ENCODE peak calls at places on chromosomes 2 and 18, in eight cellular contexts. M is astrocyte, I is tibial artery, C is K562, F is pancreas, O is upper lobe of right lung, L is prostate gland, D is GM23248. Q is an unnamed sample.

GRCh38 chr2:64943387-64944150 is 45.6 kb upstream of the SLC1A4 start:
- DNase-seq in M (peak; percentile 50), I (peak; percentile 91), C (no peak), F (peak; percentile 45), O (peak; percentile 64), L (peak; percentile 94), D (peak; percentile 91), Q (no peak)

GRCh38 chr2:71804251-71804650 is 343.4 kb downstream of the CYP26B1 start:
- DNase-seq in M (no peak), I (peak; percentile 33), C (no peak), F (no peak), O (no peak), L (no peak), D (peak; percentile 56), Q (no peak)

GRCh38 chr2:9803023-9803805 is 40.1 kb upstream of the TAF1B start:
- DNase-seq in M (no peak), I (peak; percentile 61), C (no peak), F (peak; percentile 83), O (no peak), L (peak; percentile 38), D (peak; percentile 61), Q (no peak)

GRCh38 chr2:68970566-68970965 is 3.9 kb upstream of the GKN1 start:
- DNase-seq in M (no peak), I (no peak), C (no peak), F (no peak), O (no peak), L (no peak), D (no peak), Q (no peak)

GRCh38 chr2:239040152-239040761 is 192.4 kb downstream of the TWIST2 start:
- DNase-seq in M (no peak), I (peak; percentile 59), C (no peak), F (no peak), O (peak; percentile 53), L (no peak), D (no peak), Q (no peak)

GRCh38 chr18:59502222-59502898 is 143.3 kb upstream of the LMAN1 start:
- DNase-seq in M (peak; percentile 85), I (no peak), C (no peak), F (no peak), O (no peak), L (peak; percentile 54), D (peak; percentile 88), Q (no peak)

GRCh38 chr18:61896767-61897166 is 4.0 kb upstream of the RNF152 start:
- DNase-seq in M (peak; percentile 65), I (peak; percentile 67), C (no peak), F (peak; percentile 10), O (no peak), L (peak; percentile 84), D (peak; percentile 73), Q (no peak)

GRCh38 chr2:98012561-98012979 is 16.8 kb upstream of the TMEM131 start:
- DNase-seq in M (no peak), I (no peak), C (no peak), F (no peak), O (no peak), L (no peak), D (no peak), Q (no peak)

GRCh38 chr2:237209885-237210284 is 124.2 kb downstream of the COPS8 start:
- DNase-seq in M (no peak), I (no peak), C (no peak), F (no peak), O (no peak), L (no peak), D (peak; percentile 46), Q (no peak)

DNA sequence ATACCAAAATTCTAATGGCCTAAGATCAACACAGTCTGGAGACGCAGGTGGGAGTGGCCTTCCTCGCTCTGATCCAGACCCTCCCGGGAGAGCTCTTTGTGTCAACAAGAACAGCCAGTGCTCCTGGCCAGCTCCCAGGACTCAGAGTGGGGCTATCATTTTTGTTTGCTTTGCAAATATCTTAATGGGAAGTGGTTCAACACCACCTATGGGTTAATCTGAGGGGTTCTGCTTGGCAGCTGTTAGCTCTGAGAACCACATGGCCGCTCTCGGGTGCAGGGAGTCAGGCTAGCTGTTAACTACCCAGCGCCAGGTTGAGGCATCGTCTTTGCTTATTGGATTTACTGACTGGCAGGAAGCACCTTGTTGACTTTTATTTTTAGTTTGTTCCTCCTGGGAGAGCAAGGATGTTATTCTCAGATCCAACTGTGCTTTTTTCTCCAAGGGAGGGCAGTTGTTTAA is 184.8 kb upstream of the SP5 start:
- DNase-seq in M (peak; percentile 60), I (peak; percentile 91), C (no peak), F (peak; percentile 70), O (peak; percentile 85), L (peak; percentile 90), D (no peak), Q (no peak)
- H3K27ac ChIP-seq in M (no peak overlapping the region), I (peak overlapping the region; percentile 49), C (no peak overlapping the region), F (no peak overlapping the region), O (no peak overlapping the region), L (peak overlapping the region; percentile 54), D (no peak overlapping the region), Q (no peak overlapping the region)

DNA sequence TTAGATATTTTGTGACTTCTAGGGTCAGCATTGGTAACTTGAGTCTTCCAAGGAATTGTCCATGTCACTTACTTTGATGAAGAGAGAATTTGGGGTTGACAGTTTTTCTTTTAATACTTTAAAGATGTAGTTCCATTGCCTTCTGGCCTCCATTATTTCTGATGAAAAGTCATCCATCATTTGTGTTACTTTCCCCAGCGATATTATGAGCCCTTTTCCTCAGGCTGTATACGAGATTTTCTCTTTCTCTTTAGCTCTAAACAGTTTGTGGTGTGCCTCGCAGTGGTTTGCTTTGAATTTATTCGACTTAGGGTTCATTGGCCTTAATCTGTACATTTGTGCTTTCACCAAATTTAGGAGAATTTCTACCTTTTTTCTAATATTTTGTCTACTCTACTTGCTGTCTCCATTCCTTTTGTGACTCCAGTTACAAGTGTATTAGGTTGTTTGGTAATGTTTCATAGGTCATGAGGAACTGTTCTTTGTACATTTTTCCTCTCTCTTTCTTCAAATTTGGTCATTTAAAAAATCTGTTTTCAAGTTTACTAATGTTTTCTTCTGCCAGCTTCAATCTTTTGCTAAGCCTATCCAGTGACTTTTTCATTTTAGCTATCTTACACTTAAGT is 131.4 kb upstream of the OTOS start:
- DNase-seq in M (no peak), I (no peak), C (no peak), F (no peak), O (no peak), L (no peak), D (no peak), Q (no peak)
- H3K27me3 ChIP-seq in M (no peaks in the 10 kb centered on the region), I (no peaks in the 10 kb centered on the region), C (no peaks in the 10 kb centered on the region), F (no peaks in the 10 kb centered on the region), O (peaks cover 21% of the 10 kb centered on the region), L (no peaks in the 10 kb centered on the region), D (peaks cover 43% of the 10 kb centered on the region), Q (no peaks in the 10 kb centered on the region)

GRCh38 chr2:95240556-95240955 is 33.2 kb downstream of the ZNF892 start:
- DNase-seq in M (no peak), I (no peak), C (no peak), F (no peak), O (no peak), L (no peak), D (no peak), Q (no peak)
- H3K9me3 ChIP-seq in M (peaks cover 8% of the 10 kb centered on the region), I (peaks cover 41% of the 10 kb centered on the region), C (no peaks in the 10 kb centered on the region), F (no peaks in the 10 kb centered on the region), O (peaks cover 14% of the 10 kb centered on the region), L (no peaks in the 10 kb centered on the region), D (no peaks in the 10 kb centered on the region), Q (no peaks in the 10 kb centered on the region)

GRCh38 chr2:121237980-121238665 is 46.9 kb downstream of the TFCP2L1 start:
- DNase-seq in M (peak; percentile 2), I (peak; percentile 41), C (no peak), F (no peak), O (peak; percentile 52), L (no peak), D (peak; percentile 9), Q (no peak)
- H3K27ac ChIP-seq in M (no peak overlapping the region), I (no peak overlapping the region), C (no peak overlapping the region), F (no peak overlapping the region), O (no peak overlapping the region), L (no peak overlapping the region), D (no peak overlapping the region), Q (no peak overlapping the region)

GRCh38 chr18:907880-908512 is 3.3 kb downstream of the ADCYAP1 start:
- DNase-seq in M (no peak), I (no peak), C (no peak), F (no peak), O (no peak), L (no peak), D (no peak), Q (no peak)

GRCh38 chr18:906416-907170 is 1.9 kb downstream of the ADCYAP1 start:
- DNase-seq in M (no peak), I (no peak), C (no peak), F (no peak), O (no peak), L (no peak), D (peak; percentile 3), Q (no peak)

GRCh38 chr18:908631-909621 is 4.3 kb downstream of the ADCYAP1 start:
- DNase-seq in M (no peak), I (no peak), C (no peak), F (no peak), O (no peak), L (no peak), D (peak; percentile 6), Q (no peak)

GRCh38 chr18:905948-906415 is 1.3 kb downstream of the ADCYAP1 start:
- DNase-seq in M (no peak), I (no peak), C (no peak), F (no peak), O (no peak), L (no peak), D (no peak), Q (no peak)

GRCh38 chr18:907171-907879 is 2.7 kb downstream of the ADCYAP1 start:
- DNase-seq in M (no peak), I (no peak), C (no peak), F (no peak), O (peak; percentile 61), L (no peak), D (peak; percentile 21), Q (no peak)
- H3K27me3 ChIP-seq in M (peaks cover 92% of the 10 kb centered on the region), I (peaks cover 8% of the 10 kb centered on the region), C (peaks cover 60% of the 10 kb centered on the region), F (peaks cover 82% of the 10 kb centered on the region), O (peaks cover 94% of the 10 kb centered on the region), L (peaks cover 55% of the 10 kb centered on the region), D (peaks cover 82% of the 10 kb centered on the region), Q (no peaks in the 10 kb centered on the region)

GRCh38 chr2:217892560-217892959 is 110.2 kb downstream of the TNS1 start:
- DNase-seq in M (no peak), I (peak; percentile 62), C (no peak), F (no peak), O (peak; percentile 27), L (no peak), D (no peak), Q (no peak)
- H3K9me3 ChIP-seq in M (no peaks in the 10 kb centered on the region), I (no peaks in the 10 kb centered on the region), C (no peaks in the 10 kb centered on the region), F (no peaks in the 10 kb centered on the region), O (no peaks in the 10 kb centered on the region), L (no peaks in the 10 kb centered on the region), D (no peaks in the 10 kb centered on the region), Q (no peaks in the 10 kb centered on the region)

GRCh38 chr2:99961567-99961913 is 180.8 kb downstream of the AFF3 start:
- DNase-seq in M (no peak), I (no peak), C (no peak), F (no peak), O (no peak), L (no peak), D (no peak), Q (no peak)
- H3K27ac ChIP-seq in M (no peak overlapping the region), I (no peak overlapping the region), C (no peak overlapping the region), F (no peak overlapping the region), O (no peak overlapping the region), L (no peak overlapping the region), D (no peak overlapping the region), Q (no peak overlapping the region)